ENCODE peak calls at places on chromosomes 16 and 17, in seven cellular contexts. N, J, E, M, D, V and X are unnamed samples.

GRCh38 chr17:51035436-51035835 is 85.2 kb downstream of the SPAG9 start:
- DNase-seq in V (no peak), M (no peak), E (no peak), J (peak; percentile 91), N (no peak), D (no peak), X (no peak)

GRCh38 chr17:80353718-80354275 is 61.2 kb upstream of the ENDOV start:
- DNase-seq in D (no peak), M (no peak), V (no peak), N (no peak), J (no peak), E (no peak), X (no peak)

GRCh38 chr16:10256855-10257641 is 74.8 kb upstream of the GRIN2A start:
- DNase-seq in J (no peak), V (peak; percentile 64), D (peak; percentile 49), M (peak; percentile 66), N (peak; percentile 38), E (peak; percentile 86), X (peak; percentile 91)

GRCh38 chr16:15572329-15573001 is 70.5 kb downstream of the MARF1 start:
- DNase-seq in E (no peak), V (no peak), M (no peak), N (no peak), D (no peak), J (peak; percentile 67), X (peak; percentile 83)

GRCh38 chr17:80063815-80064585 is 27.6 kb downstream of the CCDC40 start:
- DNase-seq in E (no peak), J (peak; percentile 80), D (no peak), V (no peak), M (peak; percentile 69), N (peak; percentile 83), X (peak; percentile 81)

GRCh38 chr16:71311553-71312158 is 22.5 kb upstream of the CMTR2 start:
- DNase-seq in D (no peak), V (peak; percentile 70), J (peak; percentile 5), E (peak; percentile 61), M (peak; percentile 45), N (peak; percentile 17), X (peak; percentile 54)

GRCh38 chr17:40524243-40524965 is 23.0 kb upstream of the TNS4 start:
- DNase-seq in N (no peak), E (no peak), J (no peak), D (no peak), M (no peak), V (no peak), X (peak; percentile 72)

GRCh38 chr17:16911141-16911937 is 60.6 kb downstream of the TNFRSF13B start:
- DNase-seq in J (no peak), V (peak; percentile 20), D (no peak), N (no peak), E (no peak), M (no peak), X (no peak)

GRCh38 chr17:15966183-15966878 is 21.4 kb downstream of the ADORA2B start:
- DNase-seq in E (no peak), J (peak; percentile 35), N (no peak), D (no peak), M (no peak), V (peak; percentile 72), X (peak; percentile 90)

GRCh38 chr16:57372372-57373116 is at the start of gene CX3CL1:
- DNase-seq in N (no peak), D (no peak), M (no peak), J (peak; percentile 39), V (peak; percentile 77), E (peak; percentile 92), X (peak; percentile 99)

GRCh38 chr17:37446027-37446426 is 39.3 kb downstream of the TADA2A start:
- DNase-seq in N (peak; percentile 46), D (peak; percentile 81), E (no peak), V (no peak), M (no peak), J (no peak), X (no peak)

GRCh38 chr16:1526608-1527555 is 6.6 kb upstream of the TMEM204 start:
- DNase-seq in E (no peak), V (no peak), M (no peak), D (no peak), J (no peak), N (no peak), X (no peak)

GRCh38 chr16:49023095-49023494 is 258.5 kb downstream of the CBLN1 start:
- DNase-seq in M (no peak), J (peak; percentile 39), D (no peak), V (no peak), N (no peak), E (no peak), X (no peak)

GRCh38 chr16:2717360-2718263 is 2.4 kb downstream of the PRSS27 start:
- DNase-seq in J (no peak), M (no peak), E (no peak), V (no peak), D (no peak), N (no peak), X (no peak)

GRCh38 chr17:75826561-75827290 is 17.5 kb downstream of the UNC13D start:
- DNase-seq in D (no peak), V (no peak), E (no peak), J (no peak), N (no peak), M (no peak), X (peak; percentile 48)

GRCh38 chr16:51140112-51140511 is 11.0 kb downstream of the SALL1 start:
- DNase-seq in V (peak; percentile 37), J (no peak), D (no peak), E (peak; percentile 29), N (no peak), M (no peak), X (no peak)

GRCh38 chr16:56298948-56299602 is 107.8 kb downstream of the GNAO1 start:
- DNase-seq in N (no peak), E (peak; percentile 66), M (no peak), V (no peak), D (no peak), J (no peak), X (no peak)

GRCh38 chr17:42387663-42388380 is 420 bp downstream of the STAT3 start:
- DNase-seq in D (no peak), J (no peak), E (peak; percentile 26), N (no peak), M (peak; percentile 40), V (peak; percentile 80), X (no peak)

GRCh38 chr16:819336-819735 is 18.8 kb upstream of the GNG13 start:
- DNase-seq in J (no peak), M (no peak), E (no peak), V (no peak), N (no peak), D (no peak), X (no peak)

GRCh38 chr16:85683363-85683762 is 5.4 kb downstream of the GINS2 start:
- DNase-seq in V (no peak), N (no peak), D (no peak), M (no peak), E (no peak), J (no peak), X (no peak)

GRCh38 chr16:73473713-73474112 is 425.8 kb upstream of the ZFHX3 start:
- DNase-seq in D (no peak), N (no peak), J (no peak), E (peak; percentile 52), M (no peak), V (no peak), X (no peak)
- TF ChIP-seq RFX5 in D (no peak), N (no peak), J (no peak), E (no peak), M (no peak), V (no peak), X (no peak)

DNA sequence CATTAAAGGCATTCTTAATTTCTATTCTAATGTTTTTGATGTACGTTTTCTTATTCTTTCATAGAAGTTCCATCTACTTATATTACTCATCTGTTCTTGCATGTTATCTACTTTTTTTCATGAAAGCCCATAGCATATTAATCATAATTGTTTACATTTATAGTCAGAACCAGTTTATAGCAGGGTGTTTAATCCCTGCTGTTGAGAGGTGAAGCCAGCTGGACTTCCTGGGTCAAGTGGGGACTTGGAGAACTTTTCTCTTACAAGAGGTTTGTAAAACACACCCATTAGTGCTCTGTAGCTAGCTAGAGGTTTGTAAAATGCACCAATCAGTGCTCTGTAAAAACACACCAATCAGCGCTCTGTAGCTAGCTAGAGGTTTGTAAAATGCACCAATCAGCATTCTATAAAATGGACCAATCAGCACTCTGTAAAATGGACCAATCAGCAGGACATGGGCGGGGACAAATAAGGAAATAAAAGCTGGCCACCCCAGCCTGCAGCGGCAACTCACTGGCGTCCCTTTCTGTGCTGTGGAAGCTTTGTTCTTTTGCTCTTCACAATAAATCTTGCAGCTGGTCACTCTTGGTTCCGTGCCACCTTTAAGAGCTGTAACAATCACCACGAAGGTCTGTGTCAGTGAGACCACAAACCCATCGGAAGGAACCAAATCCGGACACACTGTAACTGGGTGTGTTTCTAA is 120.6 kb downstream of the TANC2 start:
- DNase-seq in E (no peak), D (no peak), N (no peak), J (no peak), V (no peak), M (no peak), X (no peak)
- TF ChIP-seq RFX5 in E (no peak), D (no peak), N (no peak), J (no peak), V (no peak), M (no peak), X (no peak)

GRCh38 chr17:65185060-65185459 is 47.9 kb downstream of the RGS9 start:
- DNase-seq in D (no peak), E (peak; percentile 83), N (no peak), J (no peak), V (no peak), M (no peak), X (no peak)

GRCh38 chr17:65183736-65184135 is 46.6 kb downstream of the RGS9 start:
- DNase-seq in E (no peak), J (peak; percentile 70), D (no peak), V (peak; percentile 72), M (no peak), N (peak; percentile 74), X (no peak)

GRCh38 chr17:65184235-65184959 is 47.2 kb downstream of the RGS9 start:
- DNase-seq in D (no peak), V (no peak), J (no peak), M (no peak), N (no peak), E (peak; percentile 53), X (no peak)

GRCh38 chr17:65181237-65182061 is 44.3 kb downstream of the RGS9 start:
- DNase-seq in E (no peak), M (no peak), J (no peak), D (peak; percentile 90), V (no peak), N (no peak), X (no peak)

GRCh38 chr17:65182233-65182632 is 45.1 kb downstream of the RGS9 start:
- DNase-seq in J (no peak), M (no peak), N (no peak), E (no peak), D (peak; percentile 78), V (no peak), X (no peak)
- TF ChIP-seq RFX5 in J (no peak), M (no peak), N (no peak), E (no peak), D (no peak), V (no peak), X (no peak)

DNA sequence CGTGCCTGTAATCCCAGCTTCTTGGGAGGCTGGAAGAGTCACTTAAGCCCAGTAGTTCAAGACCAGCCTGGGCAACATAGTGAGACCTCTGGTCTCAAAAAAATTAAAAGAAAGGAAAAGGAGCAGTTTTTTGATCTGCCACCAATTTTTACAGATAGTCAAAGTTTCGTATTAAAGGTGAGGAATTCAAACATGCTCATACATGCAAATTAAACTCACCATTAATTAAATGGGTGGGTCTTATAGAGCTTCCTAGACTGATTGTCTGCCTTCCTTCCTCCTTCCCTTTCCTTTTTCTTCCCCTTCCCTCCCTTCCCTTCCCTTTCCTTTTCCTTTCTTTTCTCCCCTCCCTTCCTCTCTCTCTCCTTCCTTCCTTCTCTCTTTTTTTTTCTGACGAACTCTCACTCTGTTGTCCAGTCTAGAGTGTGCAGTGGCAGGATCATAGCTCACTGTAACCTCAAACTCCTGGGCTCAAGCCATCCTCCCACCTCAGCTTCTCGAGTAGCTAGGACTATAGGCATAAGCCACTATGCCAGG is 36.4 kb upstream of the VPS4A start:
- DNase-seq in E (no peak), M (no peak), N (no peak), J (no peak), V (no peak), D (no peak), X (no peak)
- TF ChIP-seq RFX5 in E (no peak), M (no peak), N (no peak), J (no peak), V (no peak), D (no peak), X (no peak)